ENCODE peak calls at places on chromosomes 7 and 10, in nine cellular contexts. F, B, O, D, C, K, L, W and Q are unnamed samples.
A peak's percentile ranks its signal among the peaks of the same experiment; 100 is the strongest.

GRCh38 chr7:65233409-65234034 is 140.1 kb upstream of the ZNF92 start:
- DNase-seq in K (no peak), F (peak; percentile 62), W (no peak), L (no peak), C (no peak), B (no peak), D (no peak), O (no peak), Q (no peak)

GRCh38 chr10:3426190-3426845 is 253.7 kb upstream of the PITRM1 start:
- DNase-seq in B (peak; percentile 39), D (no peak), L (no peak), F (no peak), W (no peak), K (no peak), O (peak; percentile 61), C (no peak), Q (no peak)

GRCh38 chr7:28219793-28220192 is 39.2 kb upstream of the JAZF1 start:
- DNase-seq in K (no peak), F (no peak), O (no peak), L (no peak), D (no peak), C (no peak), B (no peak), W (no peak), Q (no peak)

GRCh38 chr7:142025896-142026295 is 30.2 kb downstream of the MGAM start:
- DNase-seq in L (no peak), K (no peak), B (no peak), W (no peak), C (no peak), D (no peak), O (no peak), F (no peak), Q (no peak)

GRCh38 chr7:49823566-49823965 is 50.1 kb downstream of the VWC2 start:
- DNase-seq in C (no peak), O (no peak), K (no peak), L (no peak), D (no peak), F (no peak), B (no peak), W (no peak), Q (no peak)

GRCh38 chr7:25029075-25029474 is 49.1 kb upstream of the OSBPL3 start:
- DNase-seq in O (no peak), K (no peak), D (no peak), F (no peak), C (no peak), L (no peak), B (no peak), W (no peak), Q (no peak)

GRCh38 chr7:28811003-28811402 is 147.1 kb downstream of the TRIL start:
- DNase-seq in L (no peak), F (no peak), B (no peak), W (no peak), O (no peak), D (no peak), K (no peak), C (no peak), Q (no peak)

GRCh38 chr10:2137549-2138174 is 400.3 kb upstream of the ADARB2 start:
- DNase-seq in C (no peak), F (peak; percentile 78), W (peak; percentile 17), D (peak; percentile 33), L (no peak), B (no peak), K (no peak), O (no peak), Q (no peak)

GRCh38 chr7:6161463-6162330 is 110.7 kb downstream of the CYTH3 start:
- DNase-seq in F (no peak), O (no peak), C (no peak), D (no peak), W (no peak), K (no peak), L (no peak), B (no peak), Q (no peak)

GRCh38 chr10:26334932-26335573 is 103.1 kb upstream of the APBB1IP start:
- DNase-seq in L (peak; percentile 24), B (peak; percentile 67), W (peak; percentile 70), O (no peak), C (no peak), D (peak; percentile 55), F (peak; percentile 88), K (no peak), Q (no peak)

GRCh38 chr10:33196377-33196706 is 138.1 kb downstream of the NRP1 start:
- DNase-seq in W (no peak), C (no peak), L (no peak), K (no peak), B (no peak), D (no peak), F (no peak), O (no peak), Q (no peak)

GRCh38 chr10:12539350-12540164 is 190.2 kb downstream of the CAMK1D start:
- DNase-seq in C (no peak), K (no peak), B (no peak), D (no peak), W (no peak), O (no peak), L (no peak), F (peak; percentile 28), Q (no peak)